ENCODE peak calls at places on chromosomes 16 and 17, in seven cellular contexts. X is aorta; L is naive thymus-derived CD4-positive, alpha-beta T cell; I is keratinocyte; Z is H9; J is stomach; D is A549. H is an unnamed sample.

GRCh38 chr16:89873822-89874689 is 664 bp downstream of the TCF25 start:
- DNase-seq in X (peak; percentile 99), L (peak; percentile 91), I (peak; percentile 81), Z (peak; percentile 95), J (peak; percentile 97), D (peak; percentile 98), H (peak; percentile 70)

GRCh38 chr17:27944546-27945332 is 51.6 kb upstream of the LYRM9 start:
- DNase-seq in X (no peak), L (no peak), I (no peak), Z (no peak), J (no peak), D (no peak), H (no peak)

GRCh38 chr17:27157898-27158297 is 136.0 kb upstream of the WSB1 start:
- DNase-seq in X (no peak), L (no peak), I (no peak), Z (no peak), J (no peak), D (no peak), H (no peak)

GRCh38 chr16:74449470-74449869 is 28.2 kb upstream of the CLEC18B start:
- DNase-seq in X (no peak), L (no peak), I (peak; percentile 81), Z (no peak), J (no peak), D (peak; percentile 42), H (no peak)

GRCh38 chr17:9959377-9959981 is 54.4 kb upstream of the RCVRN start:
- DNase-seq in X (no peak), L (peak; percentile 5), I (no peak), Z (peak; percentile 88), J (no peak), D (peak; percentile 74), H (no peak)

GRCh38 chr17:76678330-76678729 is 32.4 kb downstream of the MXRA7 start:
- DNase-seq in X (peak; percentile 66), L (no peak), I (no peak), Z (no peak), J (no peak), D (no peak), H (no peak)

GRCh38 chr17:16455997-16456769 is 35.8 kb downstream of the LRRC75A start:
- DNase-seq in X (no peak), L (no peak), I (no peak), Z (no peak), J (no peak), D (no peak), H (no peak)

GRCh38 chr17:75877752-75878173 is 618 bp downstream of the TRIM47 start:
- DNase-seq in X (peak; percentile 92), L (peak; percentile 70), I (no peak), Z (peak; percentile 85), J (peak; percentile 86), D (peak; percentile 86), H (no peak)

GRCh38 chr17:76747716-76748360 is 9.9 kb downstream of the MFSD11 start:
- DNase-seq in X (no peak), L (no peak), I (no peak), Z (no peak), J (no peak), D (no peak), H (no peak)

GRCh38 chr17:49244839-49245238 is 14.3 kb upstream of the PHOSPHO1 start:
- DNase-seq in X (no peak), L (no peak), I (no peak), Z (no peak), J (no peak), D (no peak), H (no peak)

GRCh38 chr17:76523084-76524037 is 14.1 kb downstream of the CYGB start:
- DNase-seq in X (peak; percentile 93), L (peak; percentile 79), I (no peak), Z (peak; percentile 94), J (peak; percentile 83), D (peak; percentile 75), H (no peak)

GRCh38 chr17:12024332-12024731 is 3.7 kb downstream of the MAP2K4 start:
- DNase-seq in X (no peak), L (no peak), I (peak; percentile 78), Z (no peak), J (no peak), D (peak; percentile 77), H (peak; percentile 78)

GRCh38 chr16:57054338-57054737 is 38.0 kb upstream of the CPNE2 start:
- DNase-seq in X (no peak), L (no peak), I (no peak), Z (no peak), J (no peak), D (no peak), H (no peak)

GRCh38 chr17:51467336-51467735 is 207.0 kb downstream of the UTP18 start:
- DNase-seq in X (no peak), L (no peak), I (no peak), Z (no peak), J (no peak), D (no peak), H (no peak)

GRCh38 chr16:12170103-12171025 is 193.8 kb downstream of the SNX29 start:
- DNase-seq in X (no peak), L (no peak), I (no peak), Z (no peak), J (no peak), D (no peak), H (no peak)
- H3K27ac ChIP-seq in X (no peak overlapping the region), L (no peak overlapping the region), I (no peak overlapping the region), Z (no peak overlapping the region), J (no peak overlapping the region), D (no peak overlapping the region), H (no peak overlapping the region)

GRCh38 chr16:19137201-19137601 is 23.4 kb downstream of the ITPRIPL2 start:
- DNase-seq in X (no peak), L (no peak), I (no peak), Z (no peak), J (no peak), D (no peak), H (no peak)
- H3K27ac ChIP-seq in X (no peak overlapping the region), L (no peak overlapping the region), I (no peak overlapping the region), Z (no peak overlapping the region), J (peak overlapping the region; percentile 27), D (peak overlapping the region; percentile 85), H (peak overlapping the region; percentile 74)

GRCh38 chr16:11637320-11637719 is 30.9 kb upstream of the SNN start:
- DNase-seq in X (no peak), L (no peak), I (no peak), Z (peak; percentile 34), J (no peak), D (no peak), H (no peak)

GRCh38 chr16:11635679-11636171 is 32.5 kb upstream of the SNN start:
- DNase-seq in X (no peak), L (no peak), I (no peak), Z (no peak), J (no peak), D (no peak), H (no peak)

GRCh38 chr16:11639008-11639562 is 29.2 kb upstream of the SNN start:
- DNase-seq in X (no peak), L (no peak), I (no peak), Z (no peak), J (no peak), D (no peak), H (no peak)

GRCh38 chr16:11636172-11636721 is 32.0 kb upstream of the SNN start:
- DNase-seq in X (no peak), L (no peak), I (peak; percentile 76), Z (peak; percentile 96), J (peak; percentile 79), D (no peak), H (peak; percentile 91)

GRCh38 chr16:11639925-11640899 is 28.0 kb upstream of the SNN start:
- DNase-seq in X (peak; percentile 86), L (no peak), I (peak; percentile 74), Z (peak; percentile 70), J (peak; percentile 73), D (peak; percentile 100), H (peak; percentile 94)
- H3K27ac ChIP-seq in X (peak overlapping the region; percentile 46), L (no peak overlapping the region), I (peak overlapping the region; percentile 89), Z (no peak overlapping the region), J (peak overlapping the region; percentile 85), D (peak overlapping the region; percentile 99), H (peak overlapping the region; percentile 85)

GRCh38 chr17:81711814-81712467 is at the start of gene SLC25A10:
- DNase-seq in X (peak; percentile 89), L (peak; percentile 78), I (no peak), Z (peak; percentile 78), J (peak; percentile 94), D (peak; percentile 87), H (no peak)

GRCh38 chr17:81713556-81714411 is 1.7 kb downstream of the SLC25A10 start:
- DNase-seq in X (no peak), L (no peak), I (no peak), Z (no peak), J (peak; percentile 74), D (no peak), H (no peak)

GRCh38 chr17:81712468-81713003 is 452 bp downstream of the SLC25A10 start:
- DNase-seq in X (no peak), L (no peak), I (no peak), Z (no peak), J (peak; percentile 37), D (peak; percentile 63), H (no peak)

GRCh38 chr17:81714412-81715106 is 2.5 kb downstream of the SLC25A10 start:
- DNase-seq in X (peak; percentile 68), L (no peak), I (no peak), Z (no peak), J (no peak), D (no peak), H (no peak)

GRCh38 chr17:81713004-81713555 is 996 bp downstream of the SLC25A10 start:
- DNase-seq in X (peak; percentile 70), L (no peak), I (no peak), Z (no peak), J (no peak), D (no peak), H (no peak)
- H3K27ac ChIP-seq in X (no peak overlapping the region), L (peak overlapping the region; percentile 55), I (peak overlapping the region; percentile 40), Z (no peak overlapping the region), J (peak overlapping the region; percentile 89), D (peak overlapping the region; percentile 95), H (no peak overlapping the region)

GRCh38 chr16:15567823-15568222 is 75.1 kb downstream of the MARF1 start:
- DNase-seq in X (no peak), L (no peak), I (no peak), Z (no peak), J (no peak), D (no peak), H (no peak)

GRCh38 chr16:15575293-15576049 is 67.5 kb downstream of the MARF1 start:
- DNase-seq in X (no peak), L (no peak), I (no peak), Z (no peak), J (no peak), D (no peak), H (no peak)

GRCh38 chr16:15573274-15573895 is 69.6 kb downstream of the MARF1 start:
- DNase-seq in X (no peak), L (no peak), I (no peak), Z (no peak), J (no peak), D (no peak), H (no peak)

GRCh38 chr16:15574614-15574948 is 68.4 kb downstream of the MARF1 start:
- DNase-seq in X (no peak), L (no peak), I (no peak), Z (no peak), J (no peak), D (no peak), H (no peak)

GRCh38 chr16:15572329-15573001 is 70.5 kb downstream of the MARF1 start:
- DNase-seq in X (no peak), L (no peak), I (no peak), Z (no peak), J (no peak), D (no peak), H (no peak)
- H3K27ac ChIP-seq in X (no peak overlapping the region), L (no peak overlapping the region), I (no peak overlapping the region), Z (no peak overlapping the region), J (peak overlapping the region; percentile 32), D (peak overlapping the region; percentile 68), H (no peak overlapping the region)

H was measured in epithelial cell of prostate.